ENCODE peak calls at places on chromosome 6, in four cellular contexts. U, C, X and V are unnamed samples. For H3K4me1, the result is how much of the 10 kb centered on the place peaks cover.

GRCh38 chr6:134464690-134465411 is 146.9 kb upstream of the SGK1 start:
- DNase-seq in C (no peak), X (no peak), U (no peak), V (no peak)

GRCh38 chr6:169981969-169982368 is 230.5 kb downstream of the ERMARD start:
- DNase-seq in C (no peak), U (no peak), X (no peak), V (no peak)

GRCh38 chr6:45709834-45710233 is 305.8 kb downstream of the CLIC5 start:
- DNase-seq in U (no peak), C (no peak), X (no peak), V (no peak)

GRCh38 chr6:3797231-3798200 is 46.0 kb upstream of the PXDC1 start:
- DNase-seq in X (no peak), U (no peak), C (no peak), V (no peak)

GRCh38 chr6:105345506-105345905 is 57.4 kb downstream of the PREP start:
- DNase-seq in X (no peak), C (no peak), U (no peak), V (no peak)

GRCh38 chr6:44143731-44144130 is 14.9 kb upstream of the CAPN11 start:
- DNase-seq in C (no peak), U (no peak), X (no peak), V (no peak)

GRCh38 chr6:149499066-149499465 is 14.3 kb upstream of the ZC3H12D start:
- DNase-seq in X (no peak), C (peak), U (no peak), V (no peak)

GRCh38 chr6:10315034-10315433 is 99.8 kb downstream of the TFAP2A start:
- DNase-seq in U (no peak), C (no peak), X (peak), V (no peak)

GRCh38 chr6:161434921-161435411 is 161.1 kb upstream of the AGPAT4 start:
- DNase-seq in U (no peak), X (no peak), C (no peak), V (no peak)

GRCh38 chr6:13760948-13761347 is 49.3 kb upstream of the RANBP9 start:
- DNase-seq in X (no peak), U (no peak), C (no peak), V (no peak)

GRCh38 chr6:113856011-113856551 is 1.1 kb upstream of the MARCKS start:
- DNase-seq in X (no peak), U (no peak), C (peak), V (no peak)

GRCh38 chr6:155108070-155108815 is 113.1 kb downstream of the TIAM2 start:
- DNase-seq in C (no peak), U (no peak), X (no peak), V (no peak)

GRCh38 chr6:123805921-123806320 is 2.3 kb downstream of the NKAIN2 start:
- DNase-seq in U (no peak), X (no peak), C (no peak), V (no peak)

GRCh38 chr6:37517411-37517812 is 17.7 kb upstream of the CCDC167 start:
- DNase-seq in U (no peak), X (no peak), C (peak), V (peak)

GRCh38 chr6:11235062-11235461 is 2.6 kb upstream of the NEDD9 start:
- DNase-seq in U (no peak), C (no peak), X (no peak), V (no peak)

GRCh38 chr6:155351273-155352129 is 37.2 kb upstream of the TFB1M start:
- DNase-seq in X (no peak), U (no peak), C (no peak), V (no peak)

GRCh38 chr6:158311193-158311592 is 1.1 kb upstream of the TULP4 start:
- DNase-seq in X (no peak), U (no peak), C (no peak), V (no peak)

GRCh38 chr6:57252137-57252536 is 30.0 kb upstream of the RAB23 start:
- DNase-seq in X (no peak), U (no peak), C (no peak), V (no peak)

GRCh38 chr6:57250348-57250747 is 28.2 kb upstream of the RAB23 start:
- DNase-seq in C (no peak), X (no peak), U (no peak), V (no peak)

GRCh38 chr6:57254055-57254717 is 32.1 kb upstream of the RAB23 start:
- DNase-seq in U (no peak), C (no peak), X (no peak), V (no peak)

GRCh38 chr6:57255451-57256181 is 33.5 kb upstream of the RAB23 start:
- DNase-seq in X (no peak), C (no peak), U (no peak), V (no peak)

GRCh38 chr6:57252975-57253374 is 30.9 kb upstream of the RAB23 start:
- DNase-seq in X (no peak), C (no peak), U (no peak), V (no peak)
- H3K27ac ChIP-seq in X (no peak), C (peak), U (no peak), V (no peak)

DNA sequence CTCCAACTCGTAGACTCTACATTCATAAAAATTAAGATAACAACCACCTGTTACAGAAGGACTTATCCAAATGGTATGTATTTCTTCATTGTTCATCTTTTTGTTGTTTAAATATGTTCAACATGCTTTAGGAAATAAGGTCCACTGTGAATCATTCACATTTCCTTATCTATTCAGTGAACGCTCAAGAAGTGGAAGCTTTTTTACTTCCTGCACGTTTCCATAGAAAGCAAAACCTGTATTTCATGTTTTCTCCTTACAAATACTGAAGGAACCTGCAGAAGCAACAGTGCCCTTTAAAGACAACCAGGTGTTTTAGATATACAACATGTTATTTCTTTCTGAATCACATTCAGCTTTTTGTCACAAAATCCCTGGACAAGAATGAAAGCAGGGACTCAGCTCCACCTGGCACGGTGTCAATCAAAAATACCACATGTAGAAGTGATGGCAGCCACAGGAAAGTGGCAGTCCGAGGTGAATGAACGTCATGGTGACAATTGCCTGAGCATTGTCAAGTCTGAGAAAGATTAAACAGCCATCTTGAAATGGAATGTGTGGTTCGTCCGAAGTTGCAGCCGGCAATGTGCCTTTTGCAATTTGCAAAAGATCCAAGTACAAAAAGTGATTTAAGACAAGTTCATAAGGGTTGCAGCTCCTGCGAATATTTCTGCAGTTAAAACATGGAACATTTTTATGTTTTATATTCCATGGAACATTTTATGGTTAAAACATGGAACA is 66.7 kb upstream of the RIPOR2 start:
- DNase-seq in U (no peak), X (no peak), C (no peak), V (no peak)
- H3K4me1 ChIP-seq in U (under half), X (under half), C (under half), V (under half)

GRCh38 chr6:25137497-25137896 is 141.7 kb upstream of the CARMIL1 start:
- DNase-seq in X (no peak), U (no peak), C (no peak), V (peak)
- H3K4me3 ChIP-seq in X (no peak), U (peak), C (peak), V (peak)

GRCh38 chr6:15793826-15794225 is 131.0 kb upstream of the DTNBP1 start:
- DNase-seq in X (no peak), C (no peak), U (no peak), V (no peak)

GRCh38 chr6:15796130-15796766 is 133.4 kb upstream of the DTNBP1 start:
- DNase-seq in U (no peak), X (no peak), C (no peak), V (no peak)

GRCh38 chr6:15792842-15793241 is 130.0 kb upstream of the DTNBP1 start:
- DNase-seq in X (no peak), U (no peak), C (no peak), V (no peak)

GRCh38 chr6:15793288-15793687 is 130.5 kb upstream of the DTNBP1 start:
- DNase-seq in U (no peak), C (no peak), X (no peak), V (no peak)

GRCh38 chr6:15791401-15792137 is 128.7 kb upstream of the DTNBP1 start:
- DNase-seq in X (no peak), U (no peak), C (peak), V (no peak)
- H3K27ac ChIP-seq in X (no peak), U (peak), C (no peak), V (no peak)

GRCh38 chr6:33414592-33415271 is 3.2 kb downstream of the CUTA start:
- DNase-seq in X (no peak), C (no peak), U (no peak), V (no peak)

GRCh38 chr6:33416386-33417126 is 1.4 kb downstream of the CUTA start:
- DNase-seq in U (no peak), X (no peak), C (no peak), V (no peak)

GRCh38 chr6:33413601-33414120 is 2.8 kb downstream of the PHF1 start:
- DNase-seq in U (no peak), C (no peak), X (no peak), V (no peak)

GRCh38 chr6:33417127-33417902 is 592 bp downstream of the CUTA start:
- DNase-seq in C (no peak), X (no peak), U (no peak), V (no peak)

GRCh38 chr6:33415831-33416230 is 2.1 kb downstream of the CUTA start:
- DNase-seq in U (no peak), C (no peak), X (no peak), V (no peak)
- H3K4me1 ChIP-seq in U (under half), C (under half), X (under half), V (under half)